ENCODE peak calls at places on chromosome 1, in nine cellular contexts. Y, I, F, M, B, K, Q, C and O are unnamed samples.
A peak's percentile ranks its signal among the peaks of the same experiment; 100 is the strongest.

GRCh38 chr1:156104065-156104810 is 10.3 kb upstream of the LMNA start:
- DNase-seq in Y (peak; percentile 38), I (no peak), F (peak; percentile 88), M (no peak), B (peak; percentile 87), K (peak; percentile 94), Q (peak; percentile 23), C (peak; percentile 85), O (peak; percentile 81)

GRCh38 chr1:244012232-244012631 is 38.9 kb upstream of the ZBTB18 start:
- DNase-seq in Y (no peak), I (no peak), F (peak; percentile 11), M (no peak), B (no peak), K (peak; percentile 80), Q (peak; percentile 41), C (peak; percentile 71), O (no peak)

GRCh38 chr1:90149101-90149500 is 154.2 kb downstream of the ZNF326 start:
- DNase-seq in Y (no peak), I (no peak), F (no peak), M (no peak), B (no peak), K (no peak), Q (no peak), C (no peak), O (no peak)

GRCh38 chr1:175801979-175802378 is 58.6 kb upstream of the TNR start:
- DNase-seq in Y (no peak), I (no peak), F (no peak), M (no peak), B (no peak), K (no peak), Q (no peak), C (no peak), O (no peak)

GRCh38 chr1:54604572-54605370 is 18.6 kb downstream of the FAM151A start:
- DNase-seq in Y (no peak), I (no peak), F (no peak), M (no peak), B (no peak), K (no peak), Q (no peak), C (no peak), O (peak; percentile 12)

GRCh38 chr1:62401034-62401433 is 35.8 kb upstream of the USP1 start:
- DNase-seq in Y (no peak), I (no peak), F (no peak), M (no peak), B (no peak), K (no peak), Q (no peak), C (no peak), O (no peak)

GRCh38 chr1:9212735-9213134 is 21.8 kb upstream of the H6PD start:
- DNase-seq in Y (no peak), I (no peak), F (no peak), M (no peak), B (no peak), K (no peak), Q (no peak), C (no peak), O (no peak)

GRCh38 chr1:169509354-169509753 is 23.6 kb upstream of the SLC19A2 start:
- DNase-seq in Y (no peak), I (no peak), F (no peak), M (no peak), B (no peak), K (no peak), Q (no peak), C (no peak), O (no peak)

GRCh38 chr1:93051961-93052360 is 27.1 kb upstream of the MTF2 start:
- DNase-seq in Y (no peak), I (no peak), F (no peak), M (no peak), B (no peak), K (no peak), Q (no peak), C (no peak), O (no peak)

GRCh38 chr1:224325959-224326358 is 4.0 kb downstream of the NVL start:
- DNase-seq in Y (no peak), I (no peak), F (no peak), M (no peak), B (no peak), K (no peak), Q (no peak), C (no peak), O (no peak)

GRCh38 chr1:114236517-114236916 is 82.8 kb upstream of the SYT6 start:
- DNase-seq in Y (no peak), I (no peak), F (no peak), M (no peak), B (no peak), K (no peak), Q (no peak), C (no peak), O (no peak)

GRCh38 chr1:220775238-220775853 is 11.4 kb upstream of the MTARC1 start:
- DNase-seq in Y (no peak), I (no peak), F (peak; percentile 10), M (peak; percentile 31), B (peak; percentile 47), K (peak; percentile 48), Q (peak; percentile 16), C (peak; percentile 31), O (peak; percentile 9)

GRCh38 chr1:62877579-62877978 is 93.6 kb downstream of the ATG4C start:
- DNase-seq in Y (no peak), I (no peak), F (no peak), M (no peak), B (no peak), K (no peak), Q (no peak), C (no peak), O (no peak)

GRCh38 chr1:206600527-206600926 is 11.7 kb downstream of the EIF2D start:
- DNase-seq in Y (no peak), I (no peak), F (no peak), M (no peak), B (no peak), K (no peak), Q (no peak), C (peak; percentile 64), O (no peak)

GRCh38 chr1:222283147-222283768 is 264.6 kb downstream of the HHIPL2 start:
- DNase-seq in Y (no peak), I (no peak), F (no peak), M (no peak), B (no peak), K (peak; percentile 6), Q (no peak), C (peak; percentile 54), O (no peak)

GRCh38 chr1:25710583-25711347 is 89.2 kb upstream of the SELENON start:
- DNase-seq in Y (no peak), I (no peak), F (no peak), M (no peak), B (no peak), K (no peak), Q (no peak), C (no peak), O (no peak)